ENCODE peak calls at places on chromosomes 16 and 17, in ten cellular contexts. W, N, G, C, D, A, X, R, T and K are unnamed samples.
A peak's percentile ranks its signal among the peaks of the same experiment; 100 is the strongest.

GRCh38 chr16:81004646-81005353 is 1.9 kb downstream of the CMC2 start:
- DNase-seq in W (no peak), N (no peak), G (no peak), C (peak; percentile 21), D (peak; percentile 63), A (no peak), X (peak; percentile 73), R (peak; percentile 76), T (peak; percentile 16), K (no peak)

GRCh38 chr16:48870141-48870540 is 260.2 kb upstream of the N4BP1 start:
- DNase-seq in W (no peak), N (no peak), G (no peak), C (no peak), D (no peak), A (no peak), X (no peak), R (no peak), T (no peak), K (no peak)

GRCh38 chr17:956905-957304 is 22.7 kb downstream of the NXN start:
- DNase-seq in W (no peak), N (no peak), G (no peak), C (peak; percentile 64), D (no peak), A (no peak), X (no peak), R (no peak), T (peak; percentile 73), K (no peak)

GRCh38 chr17:61289408-61290385 is 109.9 kb upstream of the TBX2 start:
- DNase-seq in W (no peak), N (no peak), G (no peak), C (peak; percentile 43), D (no peak), A (no peak), X (no peak), R (no peak), T (no peak), K (no peak)

GRCh38 chr17:4498461-4499397 is at the start of gene SPNS2:
- DNase-seq in W (peak; percentile 61), N (no peak), G (peak; percentile 70), C (peak; percentile 97), D (no peak), A (no peak), X (peak; percentile 53), R (peak; percentile 38), T (peak; percentile 84), K (no peak)

GRCh38 chr17:151886-152859 is 14.8 kb downstream of the SCGB1C2 start:
- DNase-seq in W (no peak), N (no peak), G (peak; percentile 27), C (no peak), D (no peak), A (no peak), X (no peak), R (no peak), T (no peak), K (no peak)

GRCh38 chr17:36931697-36932382 is 5.4 kb upstream of the LHX1 start:
- DNase-seq in W (no peak), N (no peak), G (no peak), C (peak; percentile 54), D (no peak), A (no peak), X (peak; percentile 40), R (no peak), T (no peak), K (no peak)

GRCh38 chr17:82255573-82255972 is 17.9 kb downstream of the CSNK1D start:
- DNase-seq in W (no peak), N (no peak), G (no peak), C (no peak), D (no peak), A (no peak), X (no peak), R (no peak), T (no peak), K (no peak)

GRCh38 chr17:80959330-80960036 is 32.2 kb upstream of the CHMP6 start:
- DNase-seq in W (no peak), N (peak; percentile 85), G (peak; percentile 95), C (peak; percentile 69), D (no peak), A (no peak), X (peak; percentile 79), R (peak; percentile 49), T (peak; percentile 51), K (peak; percentile 90)

GRCh38 chr17:63537001-63537400 is 13.3 kb upstream of the DCAF7 start:
- DNase-seq in W (no peak), N (no peak), G (no peak), C (peak; percentile 54), D (no peak), A (no peak), X (no peak), R (no peak), T (no peak), K (no peak)

DNA sequence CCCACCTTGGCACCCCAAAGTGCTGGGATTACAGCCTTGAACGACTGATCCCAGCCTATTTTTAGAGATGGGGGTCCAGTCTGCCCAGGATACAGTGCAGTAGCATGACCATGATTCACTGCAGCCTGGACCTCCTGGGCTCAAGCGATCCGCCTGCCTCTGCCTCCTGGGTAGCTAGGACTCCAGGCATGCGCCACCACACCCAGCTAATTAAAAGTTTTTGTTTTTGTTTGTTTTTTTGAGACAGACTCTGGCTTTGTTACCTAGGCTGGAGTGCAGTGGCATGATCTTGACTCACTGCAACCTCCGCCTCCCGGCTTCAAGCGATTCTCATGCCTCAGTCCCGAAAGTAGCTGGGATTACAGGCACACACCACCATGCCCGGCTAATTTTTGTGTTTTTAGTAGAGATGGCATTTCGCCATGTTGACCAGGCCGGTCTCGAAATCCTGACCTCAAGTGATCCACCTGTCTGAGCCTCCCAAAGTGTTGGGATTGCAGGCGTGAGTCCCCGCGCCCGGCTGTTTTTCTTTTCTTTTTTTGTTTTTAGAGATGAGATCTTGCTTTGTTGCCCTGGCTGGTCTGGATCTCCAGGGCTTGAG is 2.3 kb upstream of the PAFAH1B1 start:
- DNase-seq in W (no peak), N (no peak), G (no peak), C (no peak), D (no peak), A (no peak), X (no peak), R (no peak), T (no peak), K (peak; percentile 71)
- TF ChIP-seq CTCF in W (no peak), N (no peak), G (no peak), C (no peak), D (no peak), A (no peak), X (no peak), R (no peak), T (no peak), K (no peak)

GRCh38 chr16:85055503-85056210 is 28.1 kb downstream of the KIAA0513 start:
- DNase-seq in W (peak; percentile 77), N (peak; percentile 69), G (peak; percentile 59), C (peak; percentile 43), D (no peak), A (peak; percentile 31), X (peak; percentile 72), R (peak; percentile 64), T (peak; percentile 22), K (no peak)

GRCh38 chr16:85058909-85059308 is 31.3 kb downstream of the KIAA0513 start:
- DNase-seq in W (no peak), N (no peak), G (no peak), C (no peak), D (no peak), A (no peak), X (no peak), R (no peak), T (no peak), K (no peak)

GRCh38 chr16:85057948-85058347 is 30.4 kb downstream of the KIAA0513 start:
- DNase-seq in W (no peak), N (no peak), G (no peak), C (no peak), D (no peak), A (no peak), X (no peak), R (no peak), T (no peak), K (no peak)

GRCh38 chr16:85056211-85056748 is 28.7 kb downstream of the KIAA0513 start:
- DNase-seq in W (no peak), N (peak; percentile 75), G (no peak), C (peak; percentile 46), D (no peak), A (no peak), X (peak; percentile 48), R (peak; percentile 30), T (no peak), K (no peak)

DNA sequence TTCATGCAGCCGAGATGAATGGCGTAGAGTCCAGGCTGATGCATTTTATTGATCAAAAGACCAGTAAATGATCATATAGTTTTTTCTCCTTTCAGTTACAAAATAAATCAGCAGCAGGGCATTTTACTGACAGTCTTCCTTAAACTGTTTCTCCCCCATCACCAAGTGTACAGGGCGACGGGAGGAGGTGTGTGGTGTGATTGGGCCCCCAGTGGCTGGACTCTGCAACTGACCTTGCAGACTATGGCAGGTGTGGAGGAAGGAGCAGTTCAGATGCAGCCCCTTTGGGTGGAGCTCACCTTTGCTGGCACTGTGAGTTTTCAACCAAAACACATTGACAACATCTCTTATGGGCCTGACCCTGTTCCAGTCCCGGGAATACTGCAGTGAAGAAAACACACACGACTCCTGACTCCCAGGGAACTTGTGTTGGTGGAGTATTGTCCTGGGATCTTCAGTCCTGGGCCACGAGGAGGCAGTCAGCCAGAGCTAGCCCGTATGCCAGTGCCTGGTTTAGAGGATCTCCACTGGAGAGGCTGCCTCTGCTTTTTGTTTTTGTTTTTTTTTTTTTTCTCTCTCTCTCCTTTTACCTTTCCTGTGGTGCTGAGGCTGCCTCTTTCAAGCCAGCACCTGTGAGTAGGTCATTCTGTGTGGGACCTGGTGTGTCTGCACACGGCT is 29.8 kb downstream of the KIAA0513 start:
- DNase-seq in W (no peak), N (no peak), G (no peak), C (no peak), D (peak; percentile 19), A (no peak), X (no peak), R (no peak), T (peak; percentile 8), K (no peak)
- TF ChIP-seq CTCF in W (no peak), N (peak; percentile 29), G (no peak), C (peak; percentile 43), D (peak; percentile 81), A (no peak), X (no peak), R (peak; percentile 17), T (peak; percentile 62), K (no peak)

DNA sequence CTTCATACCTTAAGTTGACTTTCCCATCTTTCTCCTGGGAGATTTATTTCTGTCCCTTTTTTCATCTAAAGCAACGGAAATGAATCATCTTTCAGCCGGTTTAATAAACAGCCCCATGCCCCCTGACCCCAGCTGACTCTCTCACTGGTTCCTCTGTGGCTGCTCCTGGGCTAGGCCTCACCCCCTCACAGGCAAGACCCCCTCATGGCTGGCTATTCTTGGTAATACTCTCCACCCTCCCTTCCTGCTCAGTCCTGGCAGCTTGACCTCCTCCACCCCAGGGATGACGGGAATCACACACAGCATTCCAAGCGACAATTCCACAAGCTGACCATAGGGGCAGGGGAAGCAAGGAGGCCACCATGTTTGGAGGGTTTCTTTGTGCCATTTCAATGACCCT is 1.5 kb upstream of the ADAP2 start:
- DNase-seq in W (no peak), N (no peak), G (peak; percentile 72), C (peak; percentile 45), D (no peak), A (no peak), X (no peak), R (peak; percentile 29), T (no peak), K (no peak)
- TF ChIP-seq CTCF in W (no peak), N (no peak), G (no peak), C (no peak), D (peak; percentile 27), A (no peak), X (no peak), R (peak; percentile 1), T (no peak), K (no peak)

GRCh38 chr16:29675811-29676643 is 3.0 kb upstream of the QPRT start:
- DNase-seq in W (no peak), N (no peak), G (no peak), C (peak; percentile 67), D (peak; percentile 24), A (no peak), X (peak; percentile 53), R (peak; percentile 37), T (no peak), K (no peak)
- TF ChIP-seq CTCF in W (no peak), N (no peak), G (no peak), C (no peak), D (no peak), A (no peak), X (no peak), R (no peak), T (no peak), K (no peak)